ENCODE peak calls at places on chromosome 15, in four cellular contexts. V is WTC11, B is H1, K is K562. F is an unnamed sample.
A peak's percentile ranks its signal among the peaks of the same experiment; 100 is the strongest.

GRCh38 chr15:35986072-35986666 is 440.2 kb upstream of the DPH6 start:
- DNase-seq in V (no peak), K (no peak), B (no peak), F (peak; percentile 4)

GRCh38 chr15:92247649-92248242 is 145.9 kb upstream of the ST8SIA2 start:
- DNase-seq in V (no peak), K (no peak), B (no peak), F (no peak)

GRCh38 chr15:100426893-100427292 is 85.1 kb upstream of the ADAMTS17 start:
- DNase-seq in K (no peak), V (no peak), B (no peak), F (no peak)

GRCh38 chr15:87080547-87080946 is 1000.9 kb downstream of the AGBL1 start:
- DNase-seq in K (no peak), B (no peak), V (no peak), F (no peak)

GRCh38 chr15:79475312-79475711 is 43.2 kb downstream of the MINAR1 start:
- DNase-seq in K (no peak), V (no peak), B (no peak), F (no peak)

GRCh38 chr15:38217181-38217580 is 35.5 kb upstream of the SPRED1 start:
- DNase-seq in K (no peak), V (no peak), B (no peak), F (no peak)

GRCh38 chr15:70185251-70185711 is 87.6 kb upstream of the TLE3 start:
- DNase-seq in K (no peak), B (no peak), V (no peak), F (peak; percentile 82)

GRCh38 chr15:42914728-42915497 is 5.7 kb downstream of the TTBK2 start:
- DNase-seq in K (no peak), B (no peak), V (no peak), F (no peak)

GRCh38 chr15:44033894-44034293 is 161.2 kb downstream of the FRMD5 start:
- DNase-seq in K (no peak), B (no peak), V (no peak), F (peak; percentile 21)

GRCh38 chr15:69526086-69526485 is 73.5 kb downstream of the RPLP1 start:
- DNase-seq in B (no peak), V (no peak), K (no peak), F (no peak)

GRCh38 chr15:69735126-69735525 is 282.5 kb downstream of the RPLP1 start:
- DNase-seq in V (peak; percentile 35), K (no peak), B (no peak), F (peak; percentile 70)

DNA sequence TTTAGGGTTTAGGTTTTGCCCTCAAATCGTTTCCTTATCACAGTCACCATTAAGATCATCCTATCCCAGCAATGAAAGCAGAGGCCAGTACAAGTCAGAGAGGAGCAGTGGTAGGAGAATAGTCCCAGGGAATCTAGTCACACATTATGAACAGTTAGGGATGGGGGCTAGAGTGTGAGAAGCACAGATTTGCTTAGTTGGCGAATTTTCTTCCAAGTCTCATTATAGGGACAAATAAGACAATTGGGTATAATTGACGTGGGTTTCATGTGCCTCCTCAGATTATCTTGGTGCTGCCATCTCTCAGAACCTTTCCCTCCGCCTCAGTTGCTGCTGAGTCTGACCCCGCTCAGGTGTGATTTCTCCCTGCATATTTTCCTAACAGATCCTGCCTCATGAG is 407.1 kb downstream of the SQOR start:
- DNase-seq in V (no peak), K (no peak), B (no peak), F (no peak)
- TF ChIP-seq TEAD4 in V (no peak), K (no peak), B (no peak), F (no peak)

DNA sequence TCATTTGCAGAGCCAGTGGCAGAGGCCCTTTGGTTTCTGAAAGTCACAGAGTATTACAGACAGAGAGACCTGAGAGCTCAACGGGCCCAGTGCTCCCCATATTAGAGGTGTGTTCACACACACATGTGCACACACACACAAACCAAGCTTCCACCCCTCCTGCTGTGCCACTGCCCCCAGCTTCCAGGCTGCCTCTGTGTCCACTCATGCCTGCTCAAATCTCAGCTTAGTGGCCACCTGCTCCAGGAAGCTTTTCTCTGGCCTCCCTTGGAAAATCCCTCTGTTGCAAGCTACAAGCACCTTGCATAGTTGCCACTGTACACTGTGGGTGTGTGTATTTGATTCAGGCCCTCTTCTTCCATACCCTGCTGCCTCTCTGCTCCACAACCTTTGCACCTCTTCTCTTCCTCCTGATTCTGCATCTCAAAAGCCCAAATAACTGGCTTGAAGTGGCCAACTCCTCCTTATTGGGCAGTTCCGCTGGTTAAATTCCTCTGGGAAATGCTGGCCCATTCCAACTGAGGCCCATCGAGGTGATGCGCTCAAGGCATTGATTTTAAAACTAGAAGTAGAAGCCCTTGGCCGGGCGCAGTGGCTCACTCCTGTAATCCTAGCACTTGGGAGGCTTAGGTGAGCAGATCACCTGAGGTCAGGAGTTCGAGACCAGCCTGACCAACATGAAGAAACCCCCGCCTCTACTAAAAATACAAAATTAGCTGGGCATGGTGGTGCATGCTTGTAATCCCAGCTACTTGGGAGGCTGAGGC is 23.0 kb downstream of the MESD start:
- DNase-seq in V (no peak), B (no peak), K (no peak), F (no peak)
- TF ChIP-seq TEAD4 in V (no peak), B (no peak), K (no peak), F (no peak)

DNA sequence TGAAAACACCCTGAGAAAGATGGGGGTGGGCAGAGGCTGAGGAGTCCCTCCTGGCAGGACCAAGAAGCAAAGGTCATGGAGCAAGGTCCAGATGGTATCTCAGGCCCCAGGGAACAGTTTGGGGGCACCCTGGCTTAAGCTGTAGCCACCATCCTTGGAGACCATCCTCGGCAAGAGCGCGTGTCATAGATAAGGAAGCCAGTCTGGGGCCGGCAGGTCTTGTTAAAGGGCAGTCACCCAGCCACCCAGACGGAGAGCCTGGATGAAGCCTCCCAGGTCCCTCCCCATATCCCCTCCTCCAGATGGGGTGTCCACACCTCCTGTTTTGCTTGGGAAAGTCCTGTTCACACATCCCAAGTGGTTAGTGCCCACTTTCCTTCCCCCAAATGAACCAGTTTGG is 191.1 kb downstream of the KLF13 start:
- DNase-seq in B (no peak), V (no peak), K (no peak), F (no peak)
- TF ChIP-seq TEAD4 in B (no peak), V (no peak), K (no peak), F (no peak)

DNA sequence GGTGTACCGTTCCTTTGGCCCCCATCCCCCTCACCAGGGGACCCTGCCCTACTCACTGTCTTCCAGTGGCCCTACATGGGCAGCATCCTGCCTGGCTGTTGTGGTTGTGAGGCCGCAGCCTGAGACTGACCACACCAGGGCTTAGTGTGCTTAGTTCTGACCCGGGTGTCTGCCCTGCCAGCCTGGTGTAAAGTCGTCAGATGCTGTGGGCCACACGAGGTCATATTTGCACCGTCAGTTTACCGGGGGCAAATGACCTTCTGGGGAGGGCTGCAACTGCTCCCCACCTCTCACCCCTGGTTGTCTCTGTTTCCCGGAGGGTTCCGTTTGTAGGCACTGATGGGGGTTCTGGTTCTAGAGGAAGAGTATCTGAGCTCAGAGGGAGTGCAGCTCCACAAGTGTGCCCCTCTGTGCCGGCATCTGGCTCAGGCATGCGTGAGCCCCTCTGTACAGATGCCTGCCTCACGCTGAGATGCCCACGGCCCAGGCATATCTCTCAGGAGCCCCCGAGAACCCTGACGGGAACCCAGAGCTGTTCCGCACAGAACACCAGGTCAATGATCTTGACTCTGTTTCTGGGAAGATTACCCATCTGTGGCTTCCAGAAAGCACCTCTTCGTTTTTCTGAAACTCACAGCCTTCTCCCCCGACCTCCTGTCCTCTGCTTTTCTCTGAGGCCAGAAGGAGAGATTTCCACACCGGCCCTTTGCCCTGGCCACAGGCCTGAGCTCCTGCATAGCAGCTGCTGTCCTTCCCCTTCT is 19.2 kb downstream of the KLF13 start:
- DNase-seq in K (no peak), V (no peak), B (no peak), F (no peak)
- TF ChIP-seq TEAD4 in K (no peak), V (no peak), B (no peak), F (no peak)

F was measured in SK-N-SH.